ENCODE peak calls at places on chromosomes 7 and 10, in four cellular contexts. One of them, this sample, is unnamed.

GRCh38 chr7:128827248-128827958 is 2.8 kb upstream of the FLNC start:
- DNase-seq in HCT116: peak
- DNase-seq in H1: no peak
- DNase-seq in GM12878: no peak
- DNase-seq in this sample: peak

GRCh38 chr10:3421537-3422257 is 249.1 kb upstream of the PITRM1 start:
- DNase-seq in HCT116: no peak
- DNase-seq in H1: no peak
- DNase-seq in GM12878: no peak
- DNase-seq in this sample: no peak

GRCh38 chr10:123394382-123394781 is 240.2 kb downstream of the BUB3 start:
- DNase-seq in HCT116: no peak
- DNase-seq in H1: no peak
- DNase-seq in GM12878: no peak
- DNase-seq in this sample: no peak

GRCh38 chr10:120643373-120643772 is 186.3 kb downstream of the PLPP4 start:
- DNase-seq in HCT116: no peak
- DNase-seq in H1: no peak
- DNase-seq in GM12878: no peak
- DNase-seq in this sample: no peak

GRCh38 chr7:74094224-74095095 is 10.9 kb downstream of the LIMK1 start:
- DNase-seq in HCT116: peak
- DNase-seq in H1: peak
- DNase-seq in GM12878: peak
- DNase-seq in this sample: peak

GRCh38 chr7:100266576-100267354 is 40.7 kb upstream of the SPDYE3 start:
- DNase-seq in HCT116: no peak
- DNase-seq in H1: no peak
- DNase-seq in GM12878: no peak
- DNase-seq in this sample: no peak

GRCh38 chr10:116743266-116744064 is 1.1 kb upstream of the HSPA12A start:
- DNase-seq in HCT116: no peak
- DNase-seq in H1: no peak
- DNase-seq in GM12878: no peak
- DNase-seq in this sample: no peak

GRCh38 chr7:129264534-129264933 is 39.7 kb downstream of the AHCYL2 start:
- DNase-seq in HCT116: no peak
- DNase-seq in H1: no peak
- DNase-seq in GM12878: no peak
- DNase-seq in this sample: no peak

GRCh38 chr10:43188702-43189101 is 50.5 kb downstream of the CSGALNACT2 start:
- DNase-seq in HCT116: no peak
- DNase-seq in H1: no peak
- DNase-seq in GM12878: no peak
- DNase-seq in this sample: no peak

GRCh38 chr7:134813668-134814067 is 34.2 kb downstream of the CALD1 start:
- DNase-seq in HCT116: no peak
- DNase-seq in H1: no peak
- DNase-seq in GM12878: no peak
- DNase-seq in this sample: no peak

GRCh38 chr10:78038105-78038504 is 4.4 kb downstream of the RPS24 start:
- DNase-seq in HCT116: no peak
- DNase-seq in H1: no peak
- DNase-seq in GM12878: no peak
- DNase-seq in this sample: no peak

GRCh38 chr7:46909601-46910051 is 672.3 kb downstream of the TNS3 start:
- DNase-seq in HCT116: no peak
- DNase-seq in H1: no peak
- DNase-seq in GM12878: no peak
- DNase-seq in this sample: no peak

GRCh38 chr7:2710901-2711551 is 23.0 kb downstream of the AMZ1 start:
- DNase-seq in HCT116: no peak
- DNase-seq in H1: no peak
- DNase-seq in GM12878: peak
- DNase-seq in this sample: no peak

GRCh38 chr7:30688718-30689221 is 6.5 kb upstream of the CRHR2 start:
- DNase-seq in HCT116: no peak
- DNase-seq in H1: no peak
- DNase-seq in GM12878: no peak
- DNase-seq in this sample: no peak

GRCh38 chr10:122149607-122150505 is 121.2 kb upstream of the BTBD16 start:
- DNase-seq in HCT116: no peak
- DNase-seq in H1: no peak
- DNase-seq in GM12878: no peak
- DNase-seq in this sample: no peak

GRCh38 chr7:98621573-98622482 is 4.7 kb downstream of the NPTX2 start:
- DNase-seq in HCT116: no peak
- DNase-seq in H1: no peak
- DNase-seq in GM12878: no peak
- DNase-seq in this sample: no peak

GRCh38 chr7:80843018-80843671 is 75.7 kb downstream of the SEMA3C start:
- DNase-seq in HCT116: no peak
- DNase-seq in H1: no peak
- DNase-seq in GM12878: no peak
- DNase-seq in this sample: no peak

DNA sequence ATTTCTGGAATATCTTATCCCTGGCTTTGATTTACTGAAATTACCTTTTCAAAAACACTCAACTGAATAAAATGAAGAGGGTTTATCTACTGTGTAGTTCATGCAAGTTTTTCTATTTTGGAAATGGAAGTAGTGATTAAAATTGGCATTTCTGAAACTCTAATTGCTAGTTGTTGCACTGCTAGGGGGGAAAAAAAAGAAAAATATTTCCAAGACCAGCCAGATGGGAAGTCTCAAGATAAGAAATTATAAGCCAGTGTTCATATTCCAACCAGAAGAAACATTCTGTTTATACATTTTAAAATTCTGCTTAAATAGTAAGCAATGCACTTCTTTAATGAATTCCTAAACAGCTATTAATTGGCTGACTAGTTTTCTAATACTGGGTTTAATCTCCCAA is 9.4 kb upstream of the ADO start:
- DNase-seq in HCT116: no peak
- DNase-seq in H1: no peak
- DNase-seq in GM12878: no peak
- DNase-seq in this sample: no peak
- TF ChIP-seq EGR1 in HCT116: no peak
- TF ChIP-seq EGR1 in H1: no peak
- TF ChIP-seq EGR1 in GM12878: no peak
- TF ChIP-seq EGR1 in this sample: no peak

GRCh38 chr10:99784025-99784730 is 1.7 kb downstream of the ABCC2 start:
- DNase-seq in HCT116: no peak
- DNase-seq in H1: no peak
- DNase-seq in GM12878: no peak
- DNase-seq in this sample: peak

GRCh38 chr10:99785646-99786045 is 3.2 kb downstream of the ABCC2 start:
- DNase-seq in HCT116: no peak
- DNase-seq in H1: peak
- DNase-seq in GM12878: no peak
- DNase-seq in this sample: no peak

GRCh38 chr10:99784731-99785441 is 2.4 kb downstream of the ABCC2 start:
- DNase-seq in HCT116: no peak
- DNase-seq in H1: no peak
- DNase-seq in GM12878: no peak
- DNase-seq in this sample: no peak

GRCh38 chr10:99781734-99782429 is 558 bp upstream of the ABCC2 start:
- DNase-seq in HCT116: no peak
- DNase-seq in H1: no peak
- DNase-seq in GM12878: no peak
- DNase-seq in this sample: no peak

GRCh38 chr10:99782447-99783286 is at the start of gene ABCC2:
- DNase-seq in HCT116: no peak
- DNase-seq in H1: no peak
- DNase-seq in GM12878: no peak
- DNase-seq in this sample: no peak
- TF ChIP-seq EGR1 in HCT116: no peak
- TF ChIP-seq EGR1 in H1: no peak
- TF ChIP-seq EGR1 in GM12878: no peak
- TF ChIP-seq EGR1 in this sample: no peak

GRCh38 chr7:33958126-33958525 is 52.8 kb downstream of the BMPER start:
- DNase-seq in HCT116: no peak
- DNase-seq in H1: no peak
- DNase-seq in GM12878: no peak
- DNase-seq in this sample: no peak
- TF ChIP-seq EGR1 in HCT116: no peak
- TF ChIP-seq EGR1 in H1: no peak
- TF ChIP-seq EGR1 in GM12878: no peak
- TF ChIP-seq EGR1 in this sample: no peak

GRCh38 chr10:103734731-103735130 is 120.6 kb downstream of the SH3PXD2A start:
- DNase-seq in HCT116: no peak
- DNase-seq in H1: no peak
- DNase-seq in GM12878: no peak
- DNase-seq in this sample: no peak

GRCh38 chr10:103731609-103732270 is 123.6 kb downstream of the SH3PXD2A start:
- DNase-seq in HCT116: no peak
- DNase-seq in H1: no peak
- DNase-seq in GM12878: no peak
- DNase-seq in this sample: no peak

GRCh38 chr10:103736044-103736443 is 119.3 kb downstream of the SH3PXD2A start:
- DNase-seq in HCT116: no peak
- DNase-seq in H1: no peak
- DNase-seq in GM12878: no peak
- DNase-seq in this sample: no peak

GRCh38 chr10:103732339-103732738 is 123.0 kb downstream of the SH3PXD2A start:
- DNase-seq in HCT116: no peak
- DNase-seq in H1: no peak
- DNase-seq in GM12878: no peak
- DNase-seq in this sample: no peak

DNA sequence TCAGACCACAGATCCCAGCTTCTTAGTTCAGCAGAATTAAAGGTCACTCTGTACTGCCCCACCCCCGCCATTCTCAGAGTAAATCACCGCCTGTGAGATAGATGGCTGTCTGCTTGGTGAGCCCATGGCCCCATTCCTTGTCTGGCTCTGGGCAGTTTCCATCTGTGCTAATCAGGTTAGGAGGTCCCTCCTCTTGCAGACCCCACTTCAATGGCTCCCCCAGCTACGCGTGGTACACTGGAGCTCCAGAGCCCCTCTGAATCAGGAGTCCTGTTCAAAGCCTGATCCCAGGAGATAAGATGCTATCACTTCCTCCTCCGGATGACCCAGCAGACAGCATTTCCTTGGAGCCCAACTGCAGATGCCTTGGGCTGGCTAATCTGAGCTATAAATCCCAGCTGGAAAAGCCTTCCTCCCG is 122.4 kb downstream of the SH3PXD2A start:
- DNase-seq in HCT116: no peak
- DNase-seq in H1: no peak
- DNase-seq in GM12878: no peak
- DNase-seq in this sample: no peak
- TF ChIP-seq EGR1 in HCT116: no peak
- TF ChIP-seq EGR1 in H1: no peak
- TF ChIP-seq EGR1 in GM12878: no peak
- TF ChIP-seq EGR1 in this sample: no peak

DNA sequence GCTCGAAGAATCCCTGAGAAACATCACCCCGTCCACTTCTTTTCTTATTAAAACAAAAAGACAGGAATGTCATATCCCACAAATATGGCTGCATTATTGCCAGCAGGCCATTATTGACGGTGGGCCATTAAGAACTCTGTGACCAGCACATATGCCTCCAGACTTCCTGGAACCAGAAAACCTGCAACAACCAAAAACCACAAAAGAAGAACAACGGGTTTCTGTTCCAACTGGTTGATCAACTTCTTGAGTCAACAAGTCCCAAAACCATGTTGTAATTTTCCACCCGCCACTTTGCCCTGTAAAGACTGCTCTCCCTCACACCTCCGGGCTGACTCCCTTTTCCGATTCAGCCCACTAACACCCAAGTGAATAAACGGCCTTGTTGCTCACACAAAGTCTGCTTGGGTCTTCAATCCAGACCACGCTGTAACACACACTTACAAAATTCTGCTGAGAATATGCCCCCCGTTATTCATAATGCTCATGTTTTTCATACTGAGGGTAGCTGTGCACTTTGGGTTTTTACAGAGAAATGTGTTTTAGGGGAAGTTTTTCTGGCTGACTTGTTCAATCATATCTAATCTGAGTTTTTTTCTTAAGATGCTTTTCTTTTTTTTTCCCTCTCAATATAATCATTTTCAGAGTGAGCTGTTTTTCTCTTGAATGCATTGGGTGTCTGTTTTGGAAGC is 20.7 kb downstream of the ZNF107 start:
- DNase-seq in HCT116: no peak
- DNase-seq in H1: no peak
- DNase-seq in GM12878: no peak
- DNase-seq in this sample: no peak
- TF ChIP-seq EGR1 in HCT116: no peak
- TF ChIP-seq EGR1 in H1: no peak
- TF ChIP-seq EGR1 in GM12878: no peak
- TF ChIP-seq EGR1 in this sample: no peak

GRCh38 chr7:66050990-66051424 is 24.6 kb upstream of the ASL start:
- DNase-seq in HCT116: no peak
- DNase-seq in H1: no peak
- DNase-seq in GM12878: no peak
- DNase-seq in this sample: no peak
- TF ChIP-seq EGR1 in HCT116: no peak
- TF ChIP-seq EGR1 in H1: no peak
- TF ChIP-seq EGR1 in GM12878: no peak
- TF ChIP-seq EGR1 in this sample: no peak

GRCh38 chr7:41045556-41046123 is 657.2 kb downstream of the INHBA start:
- DNase-seq in HCT116: peak
- DNase-seq in H1: no peak
- DNase-seq in GM12878: no peak
- DNase-seq in this sample: no peak
- TF ChIP-seq EGR1 in HCT116: no peak
- TF ChIP-seq EGR1 in H1: no peak
- TF ChIP-seq EGR1 in GM12878: no peak
- TF ChIP-seq EGR1 in this sample: no peak